ENCODE peak calls at places on chromosomes 3 and 15, in five cellular contexts. M, T, L, S and B are unnamed samples.

GRCh38 chr3:159928692-159929091 is 59.9 kb upstream of the IL12A start:
- DNase-seq in M (no peak), T (no peak), L (no peak), S (no peak), B (no peak)

GRCh38 chr3:168884353-168884903 is 779.1 kb downstream of the MECOM start:
- DNase-seq in M (no peak), T (no peak), L (no peak), S (no peak), B (no peak)

GRCh38 chr15:89379818-89380217 is 45.2 kb upstream of the POLG start:
- DNase-seq in M (no peak), T (no peak), L (no peak), S (peak), B (no peak)

GRCh38 chr3:58874795-58875194 is 175.0 kb downstream of the CFAP20DC start:
- DNase-seq in M (no peak), T (no peak), L (no peak), S (no peak), B (no peak)

GRCh38 chr3:101988591-101988990 is 139.3 kb downstream of the NFKBIZ start:
- DNase-seq in M (no peak), T (no peak), L (no peak), S (no peak), B (no peak)

GRCh38 chr3:39639344-39640236 is 169.8 kb upstream of the MYRIP start:
- DNase-seq in M (no peak), T (no peak), L (no peak), S (no peak), B (peak)

GRCh38 chr15:44535509-44536297 is 1.2 kb upstream of the EIF3J start:
- DNase-seq in M (peak), T (peak), L (no peak), S (no peak), B (peak)

GRCh38 chr3:126612464-126613205 is 42.3 kb downstream of the TXNRD3 start:
- DNase-seq in M (no peak), T (no peak), L (no peak), S (no peak), B (peak)

GRCh38 chr15:92082217-92082843 is 228.8 kb downstream of the SLCO3A1 start:
- DNase-seq in M (peak), T (peak), L (peak), S (peak), B (peak)

GRCh38 chr3:57298041-57298440 is 5.6 kb upstream of the ASB14 start:
- DNase-seq in M (no peak), T (no peak), L (no peak), S (no peak), B (no peak)

GRCh38 chr15:68818088-68818670 is 2.5 kb downstream of the ANP32A start:
- DNase-seq in M (peak), T (peak), L (peak), S (peak), B (peak)

GRCh38 chr3:123632161-123632655 is 47.4 kb upstream of the HACD2 start:
- DNase-seq in M (peak), T (no peak), L (no peak), S (peak), B (no peak)

GRCh38 chr3:150742679-150743078 is 20.3 kb downstream of the SIAH2 start:
- DNase-seq in M (no peak), T (no peak), L (no peak), S (no peak), B (no peak)

GRCh38 chr15:49877117-49877860 is 241.7 kb downstream of the ATP8B4 start:
- DNase-seq in M (no peak), T (no peak), L (no peak), S (no peak), B (no peak)

GRCh38 chr3:49462222-49462621 is 7.8 kb upstream of the DAG1 start:
- DNase-seq in M (no peak), T (no peak), L (no peak), S (no peak), B (no peak)

GRCh38 chr3:118760611-118761606 is 273.7 kb downstream of the IGSF11 start:
- DNase-seq in M (no peak), T (no peak), L (no peak), S (no peak), B (peak)

GRCh38 chr15:59371458-59372351 is 966 bp downstream of the MYO1E start:
- DNase-seq in M (peak), T (no peak), L (peak), S (no peak), B (peak)
- TF ChIP-seq CTCF in M (no peak), T (no peak), L (no peak), S (no peak), B (no peak)

DNA sequence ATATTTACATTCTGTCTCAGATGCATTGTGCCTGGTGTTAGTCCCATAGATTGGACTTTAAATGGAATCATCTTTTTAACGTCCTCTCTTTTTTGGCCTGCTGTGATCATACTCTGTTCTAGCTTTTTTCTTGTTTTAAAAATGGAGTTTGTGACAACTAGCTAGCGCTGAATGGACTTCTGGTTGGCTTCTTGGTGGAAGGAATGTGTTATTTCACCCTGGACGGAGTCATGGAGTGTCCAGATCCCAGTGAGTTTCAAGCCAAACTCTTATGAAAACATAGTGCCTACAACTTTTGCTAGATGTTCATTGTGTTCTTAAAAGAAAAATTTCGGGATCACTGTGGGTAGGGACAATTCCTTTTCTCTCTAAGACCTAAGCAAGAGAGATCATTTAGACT is 192.6 kb downstream of the TCF12 start:
- DNase-seq in M (no peak), T (no peak), L (no peak), S (no peak), B (no peak)
- TF ChIP-seq CTCF in M (peak), T (no peak), L (peak), S (no peak), B (peak)

GRCh38 chr3:170982733-170983132 is 43.8 kb downstream of the SLC2A2 start:
- DNase-seq in M (no peak), T (no peak), L (no peak), S (no peak), B (no peak)

GRCh38 chr3:170978335-170978745 is 48.2 kb downstream of the SLC2A2 start:
- DNase-seq in M (no peak), T (no peak), L (no peak), S (no peak), B (peak)

GRCh38 chr3:170977911-170978310 is 48.6 kb downstream of the SLC2A2 start:
- DNase-seq in M (no peak), T (no peak), L (no peak), S (no peak), B (no peak)

GRCh38 chr3:170976190-170976519 is 50.4 kb downstream of the SLC2A2 start:
- DNase-seq in M (no peak), T (no peak), L (no peak), S (no peak), B (no peak)

DNA sequence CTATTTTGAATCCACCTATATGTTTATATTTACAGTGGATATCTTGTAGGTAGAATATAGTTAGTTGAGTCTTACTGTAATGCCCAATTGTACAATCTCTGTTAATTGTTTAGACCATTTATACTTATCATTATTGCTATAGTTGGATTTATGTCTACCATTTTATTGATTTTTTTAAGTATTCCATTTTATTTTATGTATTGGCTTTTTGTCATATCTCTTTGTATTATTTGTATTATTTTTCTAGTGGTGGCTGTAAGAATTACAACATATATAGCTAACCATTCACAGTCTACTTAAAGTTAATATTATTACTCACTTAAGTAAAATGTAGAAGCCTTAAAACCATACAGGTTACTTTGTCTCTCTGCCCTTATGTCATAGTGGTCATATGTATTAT is 46.1 kb downstream of the SLC2A2 start:
- DNase-seq in M (no peak), T (no peak), L (no peak), S (no peak), B (no peak)
- TF ChIP-seq CTCF in M (peak), T (no peak), L (peak), S (no peak), B (no peak)

GRCh38 chr3:40741729-40742128 is 217.0 kb downstream of the ZNF621 start:
- DNase-seq in M (peak), T (no peak), L (no peak), S (no peak), B (no peak)

GRCh38 chr3:40737343-40737742 is 212.6 kb downstream of the ZNF621 start:
- DNase-seq in M (no peak), T (no peak), L (no peak), S (no peak), B (no peak)

GRCh38 chr3:40731445-40731844 is 206.7 kb downstream of the ZNF621 start:
- DNase-seq in M (no peak), T (no peak), L (no peak), S (no peak), B (no peak)

DNA sequence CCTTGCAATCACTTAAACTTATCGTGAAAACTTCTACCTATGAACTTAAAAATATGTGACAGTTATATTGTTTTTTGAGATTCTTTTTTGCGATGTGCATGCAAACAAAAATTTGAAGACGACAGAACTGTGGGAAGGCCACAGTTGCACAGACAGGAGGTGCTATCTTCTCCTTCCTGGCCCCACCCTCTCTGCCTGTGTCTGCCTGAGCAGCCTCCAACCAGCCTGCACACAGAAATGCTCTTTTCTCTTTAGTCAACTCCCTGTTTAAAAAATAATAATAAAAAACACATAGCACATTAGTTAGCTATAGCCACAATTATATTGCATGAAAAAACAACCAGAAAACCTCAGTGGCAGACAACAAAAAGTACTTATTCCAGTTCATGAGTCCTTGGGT is 212.2 kb downstream of the ZNF621 start:
- DNase-seq in M (no peak), T (no peak), L (no peak), S (no peak), B (no peak)
- TF ChIP-seq CTCF in M (no peak), T (no peak), L (no peak), S (no peak), B (no peak)

DNA sequence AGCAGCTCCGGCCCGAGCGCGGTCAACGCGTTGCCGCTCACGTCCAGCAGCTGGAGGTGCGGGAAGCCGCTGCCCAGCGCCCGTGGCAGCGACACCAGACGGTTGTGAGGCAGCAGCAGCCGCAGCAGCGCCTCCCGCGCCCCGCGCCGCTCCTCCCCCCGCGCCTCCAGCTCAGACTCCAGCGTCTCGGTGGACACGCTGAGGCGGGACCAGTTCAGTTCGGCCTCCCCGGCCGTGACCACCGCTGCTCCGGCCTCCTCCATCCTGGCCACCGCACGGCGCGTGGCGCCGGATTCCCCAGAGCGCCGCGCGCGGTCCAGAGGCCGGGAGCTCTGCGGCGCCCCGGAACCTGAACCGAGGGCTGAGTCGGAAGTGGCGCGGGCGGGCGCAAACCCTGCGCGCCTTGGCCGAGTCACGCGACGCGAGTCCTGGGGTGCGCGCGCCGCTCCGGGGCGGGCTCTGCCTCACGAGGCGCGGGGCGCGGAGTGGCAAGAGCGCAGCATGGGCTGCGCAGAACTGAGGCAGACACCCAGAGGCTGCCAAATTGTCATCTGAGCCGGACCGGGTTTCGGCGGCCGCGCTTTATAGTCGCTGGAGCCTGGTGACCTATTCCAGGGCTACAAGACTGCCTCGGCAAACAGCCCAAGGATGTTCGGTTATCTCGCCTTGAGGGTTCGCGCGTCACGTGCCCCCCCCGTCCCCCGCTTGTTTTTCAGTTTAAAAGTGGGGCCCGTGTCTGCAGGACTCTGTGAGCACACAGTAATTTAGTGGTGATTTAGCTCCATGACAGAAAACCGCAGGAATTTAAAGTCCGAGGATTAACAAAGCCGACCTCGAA is at the start of gene LRRC58:
- DNase-seq in M (peak), T (peak), L (peak), S (peak), B (peak)
- TF ChIP-seq CTCF in M (no peak), T (peak), L (peak), S (no peak), B (no peak)